ENCODE peak calls at places on chromosomes 6 and 20, in four cellular contexts. X, G, L and B are unnamed samples.

GRCh38 chr6:112356994-112357393 is 9.9 kb downstream of the RFPL4B start:
- DNase-seq in X (no peak), G (no peak), L (no peak), B (no peak)

GRCh38 chr6:129055796-129056195 is 172.9 kb downstream of the LAMA2 start:
- DNase-seq in X (no peak), G (peak; percentile 23), L (no peak), B (no peak)

GRCh38 chr6:38259736-38260135 is 380.0 kb downstream of the BTBD9 start:
- DNase-seq in X (no peak), G (peak; percentile 51), L (no peak), B (no peak)

GRCh38 chr6:54019860-54020259 is 91.4 kb upstream of the MLIP start:
- DNase-seq in X (no peak), G (no peak), L (no peak), B (no peak)

GRCh38 chr6:16291739-16292138 is 53.4 kb downstream of the GMPR start:
- DNase-seq in X (no peak), G (no peak), L (no peak), B (no peak)

GRCh38 chr6:136979206-136979605 is 57.1 kb downstream of the SLC35D3 start:
- DNase-seq in X (no peak), G (no peak), L (no peak), B (no peak)

GRCh38 chr20:38172344-38172743 is 7.3 kb upstream of the TGM2 start:
- DNase-seq in X (no peak), G (peak; percentile 45), L (no peak), B (no peak)

GRCh38 chr6:134000443-134000842 is 47.4 kb downstream of the TBPL1 start:
- DNase-seq in X (no peak), G (no peak), L (no peak), B (no peak)

GRCh38 chr6:167669870-167670802 is 156.6 kb upstream of the AFDN start:
- DNase-seq in X (no peak), G (no peak), L (no peak), B (no peak)

GRCh38 chr6:29729774-29730328 is 6.6 kb downstream of the HLA-F start:
- DNase-seq in X (no peak), G (no peak), L (no peak), B (no peak)

GRCh38 chr6:45946887-45947286 is 68.8 kb downstream of the CLIC5 start:
- DNase-seq in X (no peak), G (peak; percentile 41), L (no peak), B (no peak)

GRCh38 chr6:21312118-21312517 is 281.4 kb upstream of the SOX4 start:
- DNase-seq in X (no peak), G (no peak), L (no peak), B (no peak)

GRCh38 chr6:26660096-26660425 is 515 bp upstream of the ZNF322 start:
- DNase-seq in X (no peak), G (peak; percentile 25), L (no peak), B (peak; percentile 50)

GRCh38 chr20:32482251-32483220 is 102.6 kb downstream of the NOL4L start:
- DNase-seq in X (peak; percentile 53), G (peak; percentile 21), L (peak; percentile 64), B (no peak)

GRCh38 chr6:90458353-90459224 is 128.3 kb downstream of the MAP3K7 start:
- DNase-seq in X (no peak), G (peak; percentile 33), L (no peak), B (no peak)

GRCh38 chr6:4372866-4373265 is 237.5 kb upstream of the ECI2 start:
- DNase-seq in X (no peak), G (no peak), L (no peak), B (no peak)

GRCh38 chr6:148611213-148611612 is 135.6 kb upstream of the UST start:
- DNase-seq in X (no peak), G (peak; percentile 89), L (no peak), B (no peak)

GRCh38 chr20:52191132-52191435 is 495 bp downstream of the ZFP64 start:
- DNase-seq in X (no peak), G (no peak), L (no peak), B (no peak)

GRCh38 chr6:69487688-69488087 is 309.1 kb downstream of the LMBRD1 start:
- DNase-seq in X (no peak), G (no peak), L (no peak), B (no peak)

GRCh38 chr6:43973351-43973750 is 153.9 kb downstream of the MRPL14 start:
- DNase-seq in X (no peak), G (no peak), L (no peak), B (no peak)

GRCh38 chr6:33850294-33850693 is 46.5 kb upstream of the MLN start:
- DNase-seq in X (no peak), G (no peak), L (no peak), B (no peak)

GRCh38 chr6:113697642-113698410 is 159.3 kb upstream of the MARCKS start:
- DNase-seq in X (no peak), G (peak; percentile 68), L (no peak), B (no peak)

GRCh38 chr20:62769346-62770071 is 26.8 kb upstream of the MRGBP start:
- DNase-seq in X (no peak), G (no peak), L (no peak), B (no peak)

GRCh38 chr6:291148-291696 is 1.1 kb upstream of the DUSP22 start:
- DNase-seq in X (no peak), G (peak; percentile 34), L (no peak), B (no peak)

GRCh38 chr6:108635505-108636226 is 74.9 kb downstream of the FOXO3 start:
- DNase-seq in X (no peak), G (no peak), L (no peak), B (no peak)

GRCh38 chr20:23340524-23340923 is 10.1 kb upstream of the NXT1 start:
- DNase-seq in X (peak; percentile 72), G (peak; percentile 85), L (peak; percentile 47), B (peak; percentile 53)

GRCh38 chr6:69416739-69417138 is 380.1 kb downstream of the LMBRD1 start:
- DNase-seq in X (no peak), G (peak; percentile 11), L (no peak), B (no peak)

DNA sequence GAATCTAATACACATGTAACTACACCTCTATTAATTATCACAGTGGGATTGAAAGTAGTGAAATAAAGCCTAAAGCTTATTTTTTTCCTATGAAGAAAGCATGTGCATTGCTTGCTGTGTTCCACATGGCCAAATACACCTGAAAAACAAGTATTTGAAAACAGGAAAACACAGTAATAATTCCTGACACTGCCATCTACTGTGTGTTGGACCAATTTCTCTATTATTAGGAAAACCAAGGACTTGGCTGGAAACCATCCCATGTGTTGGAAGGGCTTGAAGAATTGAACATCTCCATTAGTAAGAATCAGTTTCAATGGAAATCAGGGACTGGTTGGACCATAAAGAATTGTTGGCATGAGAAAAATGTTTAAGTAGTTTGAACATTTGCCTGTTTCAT is 124.0 kb downstream of the PHF3 start:
- DNase-seq in X (no peak), G (peak; percentile 6), L (no peak), B (no peak)
- TF ChIP-seq CTCF in X (no peak), G (no peak), L (no peak), B (no peak)

DNA sequence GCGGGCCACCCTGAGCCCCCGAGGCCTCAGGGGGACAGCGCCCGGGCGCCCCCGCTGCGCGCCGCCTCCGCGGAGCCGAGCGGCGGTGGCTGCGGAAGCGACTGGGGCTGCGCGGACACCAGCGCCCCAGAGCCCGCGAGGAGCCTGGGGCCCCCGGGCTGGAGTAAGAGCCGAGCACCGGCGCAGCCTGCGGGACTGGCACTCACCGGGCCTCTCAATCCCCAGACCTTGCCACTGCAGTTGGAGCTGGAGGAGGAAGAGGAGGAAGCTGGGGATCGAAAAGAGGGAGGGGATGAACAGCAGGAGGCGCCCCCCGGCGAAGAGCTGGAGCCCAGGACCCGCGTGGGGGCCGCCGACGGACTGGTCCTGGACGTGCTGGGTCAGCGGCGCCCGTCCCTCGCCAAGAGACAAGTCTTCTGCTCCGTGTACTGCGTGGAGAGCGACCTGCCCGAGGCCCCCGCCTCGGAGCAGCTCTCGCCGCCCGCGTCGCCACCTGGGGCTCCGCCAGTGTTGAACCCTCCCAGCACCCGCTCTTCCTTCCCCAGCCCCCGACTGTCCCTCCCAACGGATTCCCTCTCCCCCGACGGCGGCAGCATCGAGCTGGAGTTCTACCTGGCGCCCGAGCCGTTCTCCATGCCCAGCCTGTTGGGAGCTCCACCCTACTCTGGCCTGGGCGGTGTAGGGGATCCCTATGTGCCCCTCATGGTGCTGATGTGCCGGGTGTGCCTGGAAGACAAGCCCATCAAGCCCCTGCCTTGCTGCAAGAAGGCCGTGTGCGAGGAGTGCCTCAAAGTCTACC is 579 bp downstream of the RNF217 start:
- DNase-seq in X (peak; percentile 44), G (peak; percentile 55), L (peak; percentile 69), B (peak; percentile 18)
- TF ChIP-seq CTCF in X (no peak), G (no peak), L (no peak), B (no peak)

DNA sequence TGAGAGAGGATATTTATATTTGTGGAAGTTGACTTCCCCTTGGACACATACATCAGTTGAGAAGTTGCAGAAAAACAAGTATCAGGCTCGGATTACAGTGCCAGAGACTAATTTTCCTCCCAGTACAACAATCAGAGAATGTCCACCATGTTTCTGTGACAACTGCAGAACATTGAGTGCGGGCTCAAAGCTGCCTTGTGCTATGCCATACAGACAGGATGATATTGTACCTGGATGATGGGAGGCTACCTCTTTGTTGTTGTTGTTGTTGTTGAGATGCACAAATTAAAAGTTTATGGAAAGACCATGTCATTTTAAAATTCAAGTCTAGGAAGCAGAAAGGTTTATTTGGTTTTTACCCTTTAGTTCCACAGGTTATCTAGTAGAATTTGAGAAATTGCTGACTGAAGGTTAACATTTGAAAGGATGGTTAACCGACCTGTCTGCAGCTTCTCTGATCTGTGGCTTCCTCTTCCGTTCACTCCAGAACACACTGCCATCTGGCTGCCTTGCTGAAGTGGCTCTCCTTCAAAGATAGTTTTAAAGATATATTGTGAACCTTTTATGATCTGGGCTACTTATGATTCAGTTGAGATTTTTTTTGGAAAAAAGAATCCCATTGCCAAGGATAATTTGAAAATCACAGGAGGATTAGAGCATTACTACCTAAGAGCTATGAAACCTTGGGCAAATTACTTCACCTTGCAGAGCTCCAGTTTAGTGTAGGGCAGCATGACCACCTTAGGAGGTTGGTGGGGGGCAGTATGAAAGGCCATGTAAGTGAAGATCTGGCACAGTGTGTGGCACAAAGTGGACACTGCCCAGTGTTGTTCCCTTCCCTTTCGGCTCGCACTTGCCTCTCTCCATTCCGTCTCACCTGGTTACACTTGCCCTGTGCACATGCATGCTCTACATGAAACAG is 15.9 kb downstream of the TMEM200A start:
- DNase-seq in X (no peak), G (no peak), L (no peak), B (no peak)
- TF ChIP-seq CTCF in X (no peak), G (no peak), L (no peak), B (peak; percentile 41)

DNA sequence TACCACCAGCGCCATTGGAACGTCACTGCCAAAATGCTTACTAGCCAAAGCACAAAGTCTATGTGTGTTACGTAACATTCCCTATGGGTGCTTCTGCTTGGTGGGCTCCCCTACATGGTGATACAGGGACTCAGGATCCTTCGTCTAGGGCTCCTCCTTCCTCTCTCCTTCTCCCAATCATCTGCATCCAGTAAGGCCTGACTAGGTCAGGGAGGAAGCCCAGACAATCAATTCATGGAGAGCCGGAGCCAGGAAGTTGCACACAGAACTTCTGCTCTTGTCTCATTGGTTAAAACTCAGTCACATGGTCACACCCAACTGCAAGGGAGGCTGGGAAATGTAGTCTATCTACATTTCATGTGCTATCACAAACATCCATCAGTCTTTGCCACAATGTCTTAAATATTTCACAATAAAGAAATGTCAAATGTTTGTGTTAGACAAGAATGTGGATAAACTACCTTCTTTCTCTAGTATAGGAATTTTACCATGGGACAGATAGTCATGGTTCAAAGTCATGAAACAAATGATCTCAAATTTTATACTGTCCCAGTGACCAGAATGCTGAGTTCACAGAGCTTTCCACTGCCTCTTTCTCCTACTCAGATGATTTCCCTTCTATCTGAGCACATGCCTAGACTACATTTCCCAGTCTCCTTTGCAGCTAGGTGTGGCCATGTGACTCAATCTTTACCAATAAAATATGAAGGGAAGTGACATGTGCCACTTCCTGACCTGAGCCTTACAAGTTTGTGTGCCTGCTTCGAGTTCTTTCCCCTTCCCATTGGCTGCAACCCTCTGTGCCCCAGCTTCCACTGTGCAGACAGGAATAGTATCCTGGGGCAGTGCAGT is 9.3 kb upstream of the KCNK15 start:
- DNase-seq in X (peak; percentile 47), G (peak; percentile 90), L (no peak), B (no peak)
- TF ChIP-seq CTCF in X (no peak), G (peak; percentile 5), L (peak; percentile 20), B (no peak)

GRCh38 chr6:144647971-144648651 is 363.0 kb downstream of the UTRN start:
- DNase-seq in X (no peak), G (no peak), L (no peak), B (no peak)
- TF ChIP-seq CTCF in X (no peak), G (no peak), L (no peak), B (no peak)